ENCODE peak calls at places on chromosomes 16 and 17, in seven cellular contexts. T, R, S, N, K, E and L are unnamed samples. For H3K27me3, the result is how much of the 10 kb centered on the place peaks cover.

GRCh38 chr17:64063766-64064224 is 43.4 kb upstream of the ICAM2 start:
- DNase-seq in T (peak), R (peak), S (no peak), N (peak), K (no peak), E (peak), L (peak)

GRCh38 chr16:29925805-29926674 is at the start of gene KCTD13:
- DNase-seq in T (peak), R (peak), S (no peak), N (peak), K (peak), E (peak), L (peak)

GRCh38 chr17:49707246-49707607 is 537 bp downstream of the SLC35B1 start:
- DNase-seq in T (peak), R (no peak), S (no peak), N (no peak), K (no peak), E (no peak), L (peak)

GRCh38 chr16:83835972-83836566 is 28.3 kb downstream of the HSBP1 start:
- DNase-seq in T (peak), R (no peak), S (no peak), N (no peak), K (peak), E (no peak), L (no peak)

GRCh38 chr17:7739746-7740145 is 22.2 kb downstream of the DNAH2 start:
- DNase-seq in T (no peak), R (no peak), S (no peak), N (no peak), K (no peak), E (no peak), L (no peak)

GRCh38 chr17:3667366-3668278 is 756 bp downstream of the TAX1BP3 start:
- DNase-seq in T (peak), R (no peak), S (no peak), N (peak), K (no peak), E (peak), L (peak)

GRCh38 chr17:10249271-10250010 is 51.0 kb upstream of the GAS7 start:
- DNase-seq in T (no peak), R (no peak), S (no peak), N (no peak), K (no peak), E (no peak), L (no peak)

GRCh38 chr17:27879987-27880608 is 13.1 kb downstream of the LYRM9 start:
- DNase-seq in T (peak), R (peak), S (peak), N (peak), K (no peak), E (peak), L (peak)

GRCh38 chr16:84504420-84505248 is at the start of gene MEAK7:
- DNase-seq in T (peak), R (peak), S (peak), N (peak), K (peak), E (peak), L (peak)

GRCh38 chr17:67830440-67830839 is 5.1 kb downstream of the BPTF start:
- DNase-seq in T (no peak), R (no peak), S (no peak), N (peak), K (no peak), E (no peak), L (peak)

GRCh38 chr16:51224317-51224716 is 73.2 kb upstream of the SALL1 start:
- DNase-seq in T (no peak), R (no peak), S (no peak), N (no peak), K (no peak), E (no peak), L (no peak)

GRCh38 chr17:4249452-4250029 is 14.2 kb downstream of the ANKFY1 start:
- DNase-seq in T (peak), R (no peak), S (no peak), N (peak), K (no peak), E (peak), L (peak)

GRCh38 chr16:19105891-19106624 is 7.7 kb upstream of the ITPRIPL2 start:
- DNase-seq in T (no peak), R (no peak), S (no peak), N (no peak), K (no peak), E (no peak), L (peak)

GRCh38 chr17:12961655-12962054 is 56.2 kb downstream of the ELAC2 start:
- DNase-seq in T (no peak), R (no peak), S (no peak), N (no peak), K (no peak), E (no peak), L (no peak)

GRCh38 chr17:59769891-59770290 is 62.4 kb downstream of the VMP1 start:
- DNase-seq in T (no peak), R (no peak), S (no peak), N (no peak), K (no peak), E (no peak), L (no peak)

GRCh38 chr17:46736100-46736499 is 82.4 kb downstream of the WNT3 start:
- DNase-seq in T (no peak), R (no peak), S (no peak), N (no peak), K (no peak), E (no peak), L (no peak)

GRCh38 chr16:11358531-11358930 is 13.3 kb downstream of the RMI2 start:
- DNase-seq in T (no peak), R (no peak), S (no peak), N (no peak), K (no peak), E (no peak), L (no peak)

GRCh38 chr17:82444941-82445521 is 5.5 kb downstream of the CYBC1 start:
- DNase-seq in T (no peak), R (no peak), S (no peak), N (peak), K (no peak), E (no peak), L (no peak)

GRCh38 chr17:29710891-29711418 is 88.2 kb upstream of the CORO6 start:
- DNase-seq in T (peak), R (no peak), S (no peak), N (peak), K (no peak), E (peak), L (no peak)

DNA sequence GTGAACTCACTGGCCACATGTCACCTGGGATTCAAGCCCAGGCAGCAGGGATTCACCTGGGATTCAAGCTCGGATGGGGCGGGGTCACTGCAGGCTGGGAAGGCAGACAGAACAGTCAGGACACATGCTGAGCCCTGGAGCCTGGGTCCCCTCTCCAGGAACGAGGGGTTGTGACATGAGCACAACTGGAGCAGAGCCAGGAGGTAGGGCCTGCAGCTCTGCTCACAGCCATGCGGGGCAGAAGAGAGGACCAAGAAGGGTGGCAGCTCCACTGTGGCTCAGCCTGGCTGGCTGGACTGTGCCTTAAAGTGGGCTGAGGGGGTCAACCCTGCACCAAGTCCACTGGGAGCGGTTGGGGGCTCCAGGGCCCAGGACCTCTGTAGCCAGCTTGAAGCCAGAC is 150.1 kb downstream of the RAB11FIP4 start:
- DNase-seq in T (no peak), R (no peak), S (no peak), N (no peak), K (no peak), E (peak), L (peak)
- TF ChIP-seq REST in T (no peak), R (no peak), S (no peak), N (no peak), K (no peak), E (no peak), L (no peak)

DNA sequence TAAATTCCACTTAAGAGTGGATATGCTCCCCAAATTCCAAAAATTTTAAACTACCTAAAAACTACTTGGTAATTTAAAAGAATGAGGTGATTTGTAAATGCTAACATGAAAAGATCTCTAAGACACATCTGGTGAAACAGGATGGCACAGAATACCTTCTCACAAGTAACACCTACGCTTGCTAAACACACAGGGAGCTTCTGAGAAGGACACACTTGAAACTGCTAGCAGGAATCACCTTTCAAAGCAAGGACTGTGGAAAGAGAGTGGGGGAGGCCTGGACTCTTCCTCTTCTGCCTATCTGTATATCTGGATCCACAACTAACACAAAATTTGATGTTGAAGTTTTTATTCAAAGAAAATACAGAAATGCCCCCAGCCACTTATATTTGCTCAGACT is 52.4 kb downstream of the CYTH1 start:
- DNase-seq in T (no peak), R (no peak), S (no peak), N (no peak), K (no peak), E (no peak), L (no peak)
- H3K27me3 ChIP-seq in T (under half), R (under half), S (under half), N (under half), K (under half), E (under half), L (under half)

GRCh38 chr17:40564883-40565744 is at the start of gene CCR7:
- DNase-seq in T (peak), R (no peak), S (no peak), N (no peak), K (no peak), E (no peak), L (no peak)
- TF ChIP-seq REST in T (no peak), R (no peak), S (no peak), N (no peak), K (no peak), E (no peak), L (no peak)

GRCh38 chr16:88940196-88941050 is 36.6 kb downstream of the CBFA2T3 start:
- DNase-seq in T (no peak), R (no peak), S (no peak), N (peak), K (no peak), E (no peak), L (peak)
- H3K27me3 ChIP-seq in T (under half), R (under half), S (under half), N (half or more), K (under half), E (half or more), L (under half)

GRCh38 chr16:1918312-1918889 is at the start of gene HS3ST6:
- DNase-seq in T (peak), R (no peak), S (no peak), N (peak), K (no peak), E (no peak), L (peak)
- TF ChIP-seq REST in T (no peak), R (no peak), S (no peak), N (no peak), K (no peak), E (no peak), L (no peak)

DNA sequence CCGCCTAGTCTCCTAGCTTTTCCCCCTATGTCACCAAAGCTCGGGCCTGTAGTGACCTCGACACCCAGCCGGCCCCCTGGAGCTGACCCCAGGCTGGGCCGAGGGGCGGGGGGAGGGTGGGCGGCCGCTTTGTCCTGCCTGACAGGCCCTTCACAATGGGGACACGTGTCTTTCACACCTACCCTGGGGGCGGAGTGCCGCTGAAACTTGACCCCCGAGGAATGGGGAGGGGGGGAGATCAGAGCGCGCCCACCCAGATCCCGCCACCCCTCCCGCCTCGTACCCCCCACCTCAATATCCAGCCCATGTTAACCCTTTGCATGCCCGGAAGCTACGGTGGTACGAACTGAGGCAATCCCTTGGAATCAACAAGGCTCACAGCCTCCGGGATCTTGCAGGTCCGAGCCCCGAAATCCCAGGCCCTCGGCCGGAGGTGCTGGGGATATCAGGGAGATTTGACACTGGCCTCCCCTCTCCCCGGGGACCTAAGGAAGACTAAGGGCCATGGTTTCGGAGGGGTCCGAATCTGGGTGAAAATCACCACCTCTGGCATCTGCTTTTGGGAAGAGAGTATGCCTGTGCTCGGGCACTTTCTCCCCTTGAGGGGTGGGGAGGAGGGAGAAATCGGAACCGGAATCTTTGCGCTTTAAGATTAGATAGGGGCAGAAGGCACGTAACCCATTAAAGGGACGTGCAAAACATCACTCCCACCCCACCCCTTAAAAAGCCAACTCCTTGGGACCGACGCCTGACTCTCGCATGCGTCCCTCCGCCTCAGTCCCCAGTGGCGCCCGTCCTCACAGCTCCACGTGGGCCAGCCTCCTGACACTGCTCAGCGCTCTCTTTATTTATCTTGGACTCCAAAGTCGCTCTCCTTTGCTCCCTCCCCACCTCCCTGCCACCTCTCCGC is 2.6 kb downstream of the NOG start:
- DNase-seq in T (no peak), R (no peak), S (no peak), N (peak), K (no peak), E (no peak), L (peak)
- H3K27me3 ChIP-seq in T (under half), R (under half), S (under half), N (under half), K (under half), E (under half), L (half or more)

DNA sequence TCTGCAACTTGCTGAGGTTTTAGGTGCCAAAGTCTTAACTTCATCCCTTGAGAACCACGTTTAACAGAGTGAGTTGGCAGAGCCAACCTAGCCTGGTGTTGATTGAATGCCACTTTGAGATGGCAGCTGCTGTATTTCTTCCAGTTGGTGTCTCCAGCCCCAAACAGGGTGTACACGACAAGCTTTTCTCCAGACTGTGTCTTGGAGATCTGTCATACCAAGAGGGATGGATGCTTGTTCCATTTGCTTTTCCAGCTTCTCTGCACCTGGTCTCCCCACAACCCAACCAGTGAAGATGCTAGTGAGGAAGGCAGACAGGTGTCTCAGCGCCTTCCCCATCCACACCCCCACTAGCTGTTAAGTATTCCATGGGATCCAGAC is 141.1 kb upstream of the HS3ST2 start:
- DNase-seq in T (no peak), R (no peak), S (no peak), N (no peak), K (no peak), E (no peak), L (no peak)
- TF ChIP-seq REST in T (no peak), R (no peak), S (no peak), N (no peak), K (no peak), E (no peak), L (no peak)